ENCODE peak calls at places on chromosomes 6 and 20, in six cellular contexts. One of them, this sample, is unnamed.

GRCh38 chr6:150695652-150696051 is 96.0 kb downstream of the PLEKHG1 start:
- DNase-seq in fibroblast of lung: peak; percentile 23
- DNase-seq in psoas muscle: no peak
- DNase-seq in pancreas: no peak
- DNase-seq in Caco-2: no peak
- DNase-seq in cardiac fibroblast: peak; percentile 6
- DNase-seq in this sample: peak; percentile 7

GRCh38 chr6:168232989-168233874 is 86.3 kb downstream of the DACT2 start:
- DNase-seq in fibroblast of lung: no peak
- DNase-seq in psoas muscle: no peak
- DNase-seq in pancreas: no peak
- DNase-seq in Caco-2: no peak
- DNase-seq in cardiac fibroblast: no peak
- DNase-seq in this sample: no peak

GRCh38 chr6:147395158-147395557 is 113.3 kb upstream of the SAMD5 start:
- DNase-seq in fibroblast of lung: peak; percentile 25
- DNase-seq in psoas muscle: no peak
- DNase-seq in pancreas: no peak
- DNase-seq in Caco-2: no peak
- DNase-seq in cardiac fibroblast: peak; percentile 34
- DNase-seq in this sample: no peak

GRCh38 chr6:79467716-79468115 is 69.5 kb downstream of the LCA5 start:
- DNase-seq in fibroblast of lung: peak; percentile 10
- DNase-seq in psoas muscle: no peak
- DNase-seq in pancreas: no peak
- DNase-seq in Caco-2: peak; percentile 28
- DNase-seq in cardiac fibroblast: peak; percentile 22
- DNase-seq in this sample: no peak

GRCh38 chr20:58579069-58579818 is 64.0 kb upstream of the APCDD1L start:
- DNase-seq in fibroblast of lung: no peak
- DNase-seq in psoas muscle: no peak
- DNase-seq in pancreas: no peak
- DNase-seq in Caco-2: no peak
- DNase-seq in cardiac fibroblast: no peak
- DNase-seq in this sample: no peak

GRCh38 chr20:44702776-44703175 is 12.4 kb upstream of the CCN5 start:
- DNase-seq in fibroblast of lung: peak; percentile 94
- DNase-seq in psoas muscle: peak; percentile 94
- DNase-seq in pancreas: no peak
- DNase-seq in Caco-2: no peak
- DNase-seq in cardiac fibroblast: peak; percentile 97
- DNase-seq in this sample: peak; percentile 81

GRCh38 chr6:35139924-35140524 is 1.1 kb downstream of the TCP11 start:
- DNase-seq in fibroblast of lung: peak; percentile 67
- DNase-seq in psoas muscle: peak; percentile 51
- DNase-seq in pancreas: no peak
- DNase-seq in Caco-2: peak; percentile 49
- DNase-seq in cardiac fibroblast: peak; percentile 89
- DNase-seq in this sample: no peak

GRCh38 chr6:34243901-34244884 is 4.6 kb downstream of the SMIM29 start:
- DNase-seq in fibroblast of lung: peak; percentile 92
- DNase-seq in psoas muscle: peak; percentile 88
- DNase-seq in pancreas: no peak
- DNase-seq in Caco-2: peak; percentile 42
- DNase-seq in cardiac fibroblast: peak; percentile 96
- DNase-seq in this sample: peak; percentile 55

GRCh38 chr6:133128191-133128590 is 113.0 kb upstream of the EYA4 start:
- DNase-seq in fibroblast of lung: no peak
- DNase-seq in psoas muscle: no peak
- DNase-seq in pancreas: no peak
- DNase-seq in Caco-2: no peak
- DNase-seq in cardiac fibroblast: peak; percentile 1
- DNase-seq in this sample: no peak

GRCh38 chr6:2502096-2502997 is 248.4 kb downstream of the MYLK4 start:
- DNase-seq in fibroblast of lung: no peak
- DNase-seq in psoas muscle: no peak
- DNase-seq in pancreas: no peak
- DNase-seq in Caco-2: no peak
- DNase-seq in cardiac fibroblast: peak; percentile 36
- DNase-seq in this sample: no peak

GRCh38 chr6:3397229-3398164 is 59.4 kb downstream of the SLC22A23 start:
- DNase-seq in fibroblast of lung: no peak
- DNase-seq in psoas muscle: no peak
- DNase-seq in pancreas: no peak
- DNase-seq in Caco-2: no peak
- DNase-seq in cardiac fibroblast: no peak
- DNase-seq in this sample: no peak

GRCh38 chr6:147000545-147001488 is 203.4 kb upstream of the STXBP5 start:
- DNase-seq in fibroblast of lung: peak; percentile 78
- DNase-seq in psoas muscle: no peak
- DNase-seq in pancreas: no peak
- DNase-seq in Caco-2: no peak
- DNase-seq in cardiac fibroblast: peak; percentile 69
- DNase-seq in this sample: peak; percentile 23

GRCh38 chr6:39520411-39520810 is 197.9 kb upstream of the KCNK16 start:
- DNase-seq in fibroblast of lung: no peak
- DNase-seq in psoas muscle: no peak
- DNase-seq in pancreas: no peak
- DNase-seq in Caco-2: no peak
- DNase-seq in cardiac fibroblast: no peak
- DNase-seq in this sample: no peak

GRCh38 chr6:26607434-26608230 is 10.9 kb downstream of the ABT1 start:
- DNase-seq in fibroblast of lung: peak; percentile 44
- DNase-seq in psoas muscle: no peak
- DNase-seq in pancreas: no peak
- DNase-seq in Caco-2: peak; percentile 71
- DNase-seq in cardiac fibroblast: peak; percentile 74
- DNase-seq in this sample: peak; percentile 25

GRCh38 chr6:44085219-44085618 is 42.0 kb downstream of the MRPL14 start:
- DNase-seq in fibroblast of lung: no peak
- DNase-seq in psoas muscle: no peak
- DNase-seq in pancreas: no peak
- DNase-seq in Caco-2: no peak
- DNase-seq in cardiac fibroblast: no peak
- DNase-seq in this sample: no peak

GRCh38 chr20:64110411-64111068 is 3.2 kb upstream of the NPBWR2 start:
- DNase-seq in fibroblast of lung: no peak
- DNase-seq in psoas muscle: no peak
- DNase-seq in pancreas: no peak
- DNase-seq in Caco-2: peak; percentile 19
- DNase-seq in cardiac fibroblast: no peak
- DNase-seq in this sample: no peak

DNA sequence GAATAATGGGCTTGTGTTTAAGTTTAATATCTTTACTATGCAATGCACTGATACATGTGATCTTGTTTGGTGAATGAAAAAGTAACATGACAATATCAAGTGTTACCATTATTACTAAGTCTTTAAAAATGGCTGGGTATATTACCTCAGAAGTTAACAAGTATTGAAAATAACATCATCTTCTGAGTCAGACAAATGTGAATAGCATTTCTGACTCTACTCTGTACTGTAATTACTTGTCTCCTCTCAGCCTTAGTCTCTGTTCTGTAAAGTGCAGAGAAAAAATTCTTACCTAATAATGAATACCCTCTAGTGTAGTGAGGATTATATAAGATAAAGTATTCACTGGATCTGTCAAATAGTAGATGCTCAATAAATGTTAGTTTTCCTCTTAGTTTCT is 47.0 kb upstream of the GCLC start:
- DNase-seq in fibroblast of lung: peak; percentile 42
- DNase-seq in psoas muscle: no peak
- DNase-seq in pancreas: no peak
- DNase-seq in Caco-2: no peak
- DNase-seq in cardiac fibroblast: peak; percentile 6
- DNase-seq in this sample: no peak
- H3K4me3 ChIP-seq in fibroblast of lung: no peak overlapping the region
- H3K4me3 ChIP-seq in psoas muscle: no peak overlapping the region
- H3K4me3 ChIP-seq in pancreas: no peak overlapping the region
- H3K4me3 ChIP-seq in Caco-2: no peak overlapping the region
- H3K4me3 ChIP-seq in cardiac fibroblast: no peak overlapping the region
- H3K4me3 ChIP-seq in this sample: no peak overlapping the region

GRCh38 chr20:46150982-46151381 is 32.9 kb downstream of the CD40 start:
- DNase-seq in fibroblast of lung: no peak
- DNase-seq in psoas muscle: no peak
- DNase-seq in pancreas: no peak
- DNase-seq in Caco-2: no peak
- DNase-seq in cardiac fibroblast: no peak
- DNase-seq in this sample: no peak

GRCh38 chr20:46152824-46153586 is 34.9 kb downstream of the CD40 start:
- DNase-seq in fibroblast of lung: no peak
- DNase-seq in psoas muscle: no peak
- DNase-seq in pancreas: no peak
- DNase-seq in Caco-2: no peak
- DNase-seq in cardiac fibroblast: no peak
- DNase-seq in this sample: no peak

GRCh38 chr20:46154796-46155195 is 36.7 kb downstream of the CD40 start:
- DNase-seq in fibroblast of lung: no peak
- DNase-seq in psoas muscle: no peak
- DNase-seq in pancreas: no peak
- DNase-seq in Caco-2: no peak
- DNase-seq in cardiac fibroblast: no peak
- DNase-seq in this sample: no peak

GRCh38 chr20:46148313-46149213 is 30.4 kb downstream of the CD40 start:
- DNase-seq in fibroblast of lung: no peak
- DNase-seq in psoas muscle: no peak
- DNase-seq in pancreas: no peak
- DNase-seq in Caco-2: no peak
- DNase-seq in cardiac fibroblast: no peak
- DNase-seq in this sample: no peak

GRCh38 chr20:46151936-46152335 is 33.8 kb downstream of the CD40 start:
- DNase-seq in fibroblast of lung: no peak
- DNase-seq in psoas muscle: no peak
- DNase-seq in pancreas: no peak
- DNase-seq in Caco-2: peak; percentile 70
- DNase-seq in cardiac fibroblast: no peak
- DNase-seq in this sample: no peak
- TF ChIP-seq CTCF in fibroblast of lung: peak; percentile 15
- TF ChIP-seq CTCF in psoas muscle: peak; percentile 18
- TF ChIP-seq CTCF in pancreas: no peak
- TF ChIP-seq CTCF in Caco-2: peak; percentile 90
- TF ChIP-seq CTCF in cardiac fibroblast: peak; percentile 19
- TF ChIP-seq CTCF in this sample: peak; percentile 37

DNA sequence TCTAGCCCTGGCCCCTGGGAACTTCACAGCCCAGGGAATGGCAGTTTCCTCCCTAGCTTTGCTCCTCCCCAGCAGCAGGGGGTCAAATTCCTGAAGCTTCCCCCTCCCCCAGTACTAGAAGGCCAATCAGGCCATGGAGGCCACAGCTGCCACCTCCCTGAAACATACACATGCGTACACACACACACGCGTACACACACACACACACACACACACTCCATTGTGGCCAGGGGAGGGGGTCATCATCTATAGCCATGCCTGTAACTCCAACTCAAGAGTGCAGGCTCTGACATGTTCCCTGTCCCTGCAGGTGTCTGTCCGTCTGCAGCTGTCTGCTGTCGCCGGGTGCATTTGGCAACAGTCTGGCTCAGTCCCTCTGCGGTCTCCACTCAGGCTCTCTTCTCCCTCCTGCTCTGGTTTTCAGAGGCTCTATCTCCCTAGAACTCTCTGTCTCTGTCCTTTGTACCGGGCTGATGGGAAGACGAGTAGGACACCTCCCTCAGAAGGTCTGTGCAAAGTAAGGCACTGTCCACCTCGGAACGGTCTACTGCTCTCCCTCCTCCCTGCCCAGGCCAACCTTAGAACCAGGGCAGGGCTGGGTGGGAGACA is 1.4 kb downstream of the LRFN2 start:
- DNase-seq in fibroblast of lung: no peak
- DNase-seq in psoas muscle: no peak
- DNase-seq in pancreas: no peak
- DNase-seq in Caco-2: no peak
- DNase-seq in cardiac fibroblast: no peak
- DNase-seq in this sample: no peak
- H3K4me3 ChIP-seq in fibroblast of lung: no peak overlapping the region
- H3K4me3 ChIP-seq in psoas muscle: no peak overlapping the region
- H3K4me3 ChIP-seq in pancreas: no peak overlapping the region
- H3K4me3 ChIP-seq in Caco-2: no peak overlapping the region
- H3K4me3 ChIP-seq in cardiac fibroblast: no peak overlapping the region
- H3K4me3 ChIP-seq in this sample: no peak overlapping the region

GRCh38 chr6:36692861-36693702 is 4.5 kb upstream of the RAB44 start:
- DNase-seq in fibroblast of lung: no peak
- DNase-seq in psoas muscle: peak; percentile 77
- DNase-seq in pancreas: peak; percentile 70
- DNase-seq in Caco-2: no peak
- DNase-seq in cardiac fibroblast: no peak
- DNase-seq in this sample: no peak

GRCh38 chr6:36697481-36697903 is at the start of gene RAB44:
- DNase-seq in fibroblast of lung: no peak
- DNase-seq in psoas muscle: peak; percentile 45
- DNase-seq in pancreas: no peak
- DNase-seq in Caco-2: no peak
- DNase-seq in cardiac fibroblast: no peak
- DNase-seq in this sample: no peak

GRCh38 chr6:36695414-36695813 is 2.2 kb upstream of the RAB44 start:
- DNase-seq in fibroblast of lung: no peak
- DNase-seq in psoas muscle: no peak
- DNase-seq in pancreas: no peak
- DNase-seq in Caco-2: no peak
- DNase-seq in cardiac fibroblast: no peak
- DNase-seq in this sample: no peak

GRCh38 chr6:36692220-36692619 is 5.4 kb upstream of the RAB44 start:
- DNase-seq in fibroblast of lung: no peak
- DNase-seq in psoas muscle: peak; percentile 53
- DNase-seq in pancreas: no peak
- DNase-seq in Caco-2: no peak
- DNase-seq in cardiac fibroblast: no peak
- DNase-seq in this sample: no peak

DNA sequence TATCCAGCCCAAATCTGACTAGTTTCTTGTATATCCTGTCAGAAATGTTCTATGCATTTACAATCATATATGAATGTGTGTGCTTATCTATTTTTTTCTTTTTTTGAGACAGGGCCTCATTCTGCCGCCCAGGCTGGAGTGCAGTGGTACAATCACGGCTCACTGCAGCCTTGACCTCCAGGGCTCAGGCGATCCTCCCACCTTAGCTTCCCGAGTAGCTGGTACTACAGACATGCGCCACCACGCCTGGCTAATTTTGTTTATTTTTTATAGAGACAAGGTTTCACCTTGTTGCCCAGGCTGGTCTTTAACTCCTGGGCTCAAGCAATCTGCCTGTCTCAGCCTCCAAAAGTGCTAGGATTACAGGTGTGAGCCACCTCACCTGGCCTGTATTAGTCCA is 3.0 kb upstream of the RAB44 start:
- DNase-seq in fibroblast of lung: no peak
- DNase-seq in psoas muscle: peak; percentile 4
- DNase-seq in pancreas: no peak
- DNase-seq in Caco-2: no peak
- DNase-seq in cardiac fibroblast: no peak
- DNase-seq in this sample: no peak
- TF ChIP-seq CTCF in fibroblast of lung: no peak
- TF ChIP-seq CTCF in psoas muscle: no peak
- TF ChIP-seq CTCF in pancreas: no peak
- TF ChIP-seq CTCF in Caco-2: no peak
- TF ChIP-seq CTCF in cardiac fibroblast: no peak
- TF ChIP-seq CTCF in this sample: no peak

GRCh38 chr6:24935753-24936152 is at the start of gene RIPOR2:
- DNase-seq in fibroblast of lung: no peak
- DNase-seq in psoas muscle: peak; percentile 51
- DNase-seq in pancreas: no peak
- DNase-seq in Caco-2: no peak
- DNase-seq in cardiac fibroblast: no peak
- DNase-seq in this sample: no peak
- H3K4me3 ChIP-seq in fibroblast of lung: no peak within 1 kb of the TSS
- H3K4me3 ChIP-seq in psoas muscle: no peak within 1 kb of the TSS
- H3K4me3 ChIP-seq in pancreas: no peak within 1 kb of the TSS
- H3K4me3 ChIP-seq in Caco-2: no peak within 1 kb of the TSS
- H3K4me3 ChIP-seq in cardiac fibroblast: no peak within 1 kb of the TSS
- H3K4me3 ChIP-seq in this sample: no peak within 1 kb of the TSS